ENCODE peak calls at places on chromosomes 12 and 14, in seven cellular contexts. V is astrocyte; N is AG04450; R is bronchial epithelial cell; S is activated effector memory CD4-positive, alpha-beta T cell treated with anti-CD3 and anti-CD28 coated beads, Interleukin-2, amount 50 U/mL, for 16 hours; O is Caki2; C is hepatocyte. L is an unnamed sample.

GRCh38 chr14:65069874-65070709 is 32.2 kb downstream of the MAX start:
- DNase-seq in V (no peak), N (no peak), R (peak; percentile 25), S (no peak), O (no peak), C (peak; percentile 34), L (no peak)

GRCh38 chr12:9740109-9740750 is 7.3 kb upstream of the CLECL1 start:
- DNase-seq in V (no peak), N (no peak), R (no peak), S (no peak), O (no peak), C (no peak), L (no peak)

GRCh38 chr12:53670308-53670707 is 5.6 kb downstream of the ATP5MC2 start:
- DNase-seq in V (no peak), N (no peak), R (no peak), S (no peak), O (no peak), C (no peak), L (peak; percentile 53)

GRCh38 chr14:105071942-105072341 is 6.7 kb upstream of the GPR132 start:
- DNase-seq in V (no peak), N (no peak), R (no peak), S (no peak), O (no peak), C (no peak), L (no peak)

GRCh38 chr12:57266681-57267080 is 15.7 kb upstream of the STAC3 start:
- DNase-seq in V (no peak), N (no peak), R (no peak), S (no peak), O (no peak), C (no peak), L (no peak)

GRCh38 chr12:63949902-63950301 is 105.4 kb downstream of the SRGAP1 start:
- DNase-seq in V (no peak), N (no peak), R (no peak), S (no peak), O (no peak), C (no peak), L (no peak)

GRCh38 chr12:12804011-12804410 is 9.1 kb upstream of the DDX47 start:
- DNase-seq in V (no peak), N (no peak), R (peak; percentile 96), S (no peak), O (peak; percentile 74), C (peak; percentile 44), L (peak; percentile 35)

GRCh38 chr12:16766736-16767135 is 160.8 kb upstream of the LMO3 start:
- DNase-seq in V (peak; percentile 3), N (no peak), R (no peak), S (no peak), O (peak; percentile 6), C (peak; percentile 4), L (no peak)

GRCh38 chr14:69038449-69039286 is 59.6 kb upstream of the ACTN1 start:
- DNase-seq in V (peak; percentile 89), N (no peak), R (no peak), S (no peak), O (peak; percentile 12), C (peak; percentile 66), L (peak; percentile 42)

GRCh38 chr14:92475037-92475436 is 38.5 kb upstream of the RIN3 start:
- DNase-seq in V (no peak), N (no peak), R (no peak), S (no peak), O (no peak), C (no peak), L (no peak)

GRCh38 chr12:104334581-104334980 is 31.0 kb downstream of the EID3 start:
- DNase-seq in V (no peak), N (no peak), R (no peak), S (no peak), O (no peak), C (no peak), L (peak; percentile 61)